ENCODE peak calls at places on chromosomes 2 and 18, in five cellular contexts. W is activated T-cell treated with anti-CD3 and anti-CD28 coated beads, Interleukin-2, amount 50 U/mL, for 1 hour; Q is ELF-1; V is GM13976; G is stimulated activated CD4-positive, alpha-beta T cell treated with anti-CD3 and anti-CD28 coated beads, TNF-alpha, amount 100 ng/mL, for 1 hour. D is an unnamed sample.

GRCh38 chr2:42877936-42878335 is 85.6 kb upstream of the HAAO start:
- DNase-seq in W (no peak), G (no peak), V (no peak), Q (no peak), D (no peak)

GRCh38 chr2:177332992-177333388 is 59.6 kb upstream of the AGPS start:
- DNase-seq in Q (no peak), V (no peak), G (no peak), W (no peak), D (no peak)

GRCh38 chr2:109341363-109341762 is 212.4 kb downstream of the SH3RF3 start:
- DNase-seq in W (no peak), Q (no peak), G (no peak), V (peak), D (no peak)

GRCh38 chr2:63408530-63408929 is 179.7 kb downstream of the WDPCP start:
- DNase-seq in G (no peak), Q (peak), W (no peak), V (no peak), D (no peak)

GRCh38 chr2:38610851-38611801 is 8.4 kb upstream of the HNRNPLL start:
- DNase-seq in W (no peak), Q (no peak), V (peak), G (no peak), D (no peak)

GRCh38 chr2:165637396-165637795 is 156.7 kb downstream of the GALNT3 start:
- DNase-seq in W (no peak), G (no peak), Q (no peak), V (no peak), D (no peak)

GRCh38 chr2:65407240-65407639 is 25.2 kb downstream of the SPRED2 start:
- DNase-seq in W (no peak), G (no peak), Q (no peak), V (no peak), D (no peak)

GRCh38 chr18:57269756-57270534 is 82.4 kb upstream of the ST8SIA3 start:
- DNase-seq in G (no peak), V (no peak), W (no peak), Q (no peak), D (no peak)

GRCh38 chr2:1591978-1592907 is 152.1 kb downstream of the PXDN start:
- DNase-seq in W (no peak), V (no peak), G (no peak), Q (peak), D (no peak)

GRCh38 chr2:2831656-2832055 is 500.6 kb upstream of the MYT1L start:
- DNase-seq in Q (peak), V (no peak), W (no peak), G (no peak), D (no peak)

GRCh38 chr2:240624011-240624949 is 1.0 kb upstream of the GPR35 start:
- DNase-seq in V (no peak), W (peak), Q (peak), G (no peak), D (no peak)

GRCh38 chr2:30332791-30333453 is 101.6 kb downstream of the LBH start:
- DNase-seq in W (peak), G (no peak), Q (no peak), V (peak), D (no peak)

GRCh38 chr2:239368906-239369584 is 31.8 kb downstream of the HDAC4 start:
- DNase-seq in G (no peak), V (no peak), Q (no peak), W (peak), D (no peak)

GRCh38 chr2:205682239-205683021 is at the start of gene NRP2:
- DNase-seq in Q (peak), W (peak), V (peak), G (no peak), D (no peak)

GRCh38 chr2:2586961-2587360 is 255.9 kb upstream of the MYT1L start:
- DNase-seq in G (no peak), V (no peak), W (no peak), Q (no peak), D (no peak)

GRCh38 chr2:128241896-128242295 is 76.8 kb downstream of the HS6ST1 start:
- DNase-seq in V (no peak), Q (peak), W (no peak), G (no peak), D (no peak)

GRCh38 chr18:21910906-21911305 is 170.3 kb downstream of the MIB1 start:
- DNase-seq in G (no peak), Q (peak), V (no peak), W (no peak), D (no peak)

GRCh38 chr2:71856709-71857525 is 290.7 kb downstream of the CYP26B1 start:
- DNase-seq in W (no peak), Q (no peak), G (no peak), V (no peak), D (no peak)

GRCh38 chr2:23286765-23287155 is 98.2 kb upstream of the KLHL29 start:
- DNase-seq in W (no peak), G (no peak), Q (peak), V (no peak), D (no peak)

GRCh38 chr2:172088245-172089004 is 3.1 kb downstream of the DLX1 start:
- DNase-seq in Q (peak), W (peak), V (peak), G (no peak), D (no peak)

GRCh38 chr2:233690444-233690843 is 2.2 kb upstream of the UGT1A6 start:
- DNase-seq in V (no peak), G (no peak), W (no peak), Q (no peak), D (no peak)

GRCh38 chr2:228827056-228827455 is 444.0 kb downstream of the PID1 start:
- DNase-seq in Q (no peak), W (no peak), G (no peak), V (no peak), D (no peak)

GRCh38 chr2:43841949-43842865 is 3.4 kb downstream of the ABCG8 start:
- DNase-seq in G (no peak), Q (no peak), W (no peak), V (peak), D (no peak)

GRCh38 chr2:173963817-173964564 is 1.2 kb downstream of the SP3 start:
- DNase-seq in G (peak), W (peak), V (peak), Q (peak), D (peak)

GRCh38 chr18:52280702-52281101 is 59.3 kb upstream of the DCC start:
- DNase-seq in V (no peak), W (no peak), Q (no peak), G (no peak), D (no peak)

GRCh38 chr2:181300600-181301291 is 156.4 kb upstream of the ITGA4 start:
- DNase-seq in Q (no peak), G (no peak), W (no peak), V (no peak), D (peak)

GRCh38 chr18:45777393-45777792 is 48.1 kb upstream of the SIGLEC15 start:
- DNase-seq in G (no peak), Q (no peak), W (no peak), V (no peak), D (no peak)

GRCh38 chr2:107091163-107091864 is 205.3 kb upstream of the ST6GAL2 start:
- DNase-seq in V (no peak), Q (no peak), W (no peak), G (no peak), D (no peak)

GRCh38 chr18:49444599-49444998 is 15.8 kb downstream of the DYM start:
- DNase-seq in Q (no peak), G (no peak), W (no peak), V (no peak), D (no peak)

GRCh38 chr2:130865401-130865800 is 28.7 kb downstream of the ARHGEF4 start:
- DNase-seq in Q (no peak), V (no peak), G (no peak), W (no peak), D (no peak)

GRCh38 chr2:76314621-76315020 is 603.9 kb upstream of the GCFC2 start:
- DNase-seq in V (no peak), Q (no peak), W (no peak), G (no peak), D (no peak)

GRCh38 chr2:51424418-51424817 is 392.5 kb upstream of the NRXN1 start:
- DNase-seq in G (no peak), V (no peak), Q (peak), W (no peak), D (no peak)

GRCh38 chr2:241815477-241816430 is 6.8 kb downstream of the NEU4 start:
- DNase-seq in V (peak), Q (no peak), W (no peak), G (no peak), D (no peak)

GRCh38 chr2:90069290-90069894 is 1377.9 kb downstream of the RPIA start:
- DNase-seq in V (peak), Q (peak), W (no peak), G (no peak), D (no peak)

D was measured in central memory CD8-positive, alpha-beta T cell.